ENCODE peak calls at places on chromosomes 12 and 14, in ten cellular contexts. E is CD8-positive, alpha-beta memory T cell; N is spleen; B is GM23338; I is CD4-positive, CD25-positive, alpha-beta regulatory T cell; S is K562; Y is IMR-90; H is PC-3; D is lung; A is mesendoderm. V is an unnamed sample.

GRCh38 chr14:57820581-57820980 is 45.3 kb downstream of the SLC35F4 start:
- DNase-seq in E (no peak), N (no peak), B (no peak), I (no peak), S (no peak), Y (no peak), H (peak; percentile 32), D (no peak), A (no peak), V (no peak)

GRCh38 chr14:102063808-102064429 is 22.9 kb downstream of the HSP90AA1 start:
- DNase-seq in E (no peak), N (peak; percentile 33), B (peak; percentile 24), I (no peak), S (no peak), Y (no peak), H (no peak), D (no peak), A (no peak), V (no peak)

GRCh38 chr14:62604524-62604923 is 440.7 kb downstream of the KCNH5 start:
- DNase-seq in E (no peak), N (no peak), B (no peak), I (no peak), S (no peak), Y (peak; percentile 45), H (no peak), D (no peak), A (no peak), V (no peak)

GRCh38 chr14:40139657-40140056 is 707.4 kb upstream of the FBXO33 start:
- DNase-seq in E (no peak), N (no peak), B (no peak), I (no peak), S (no peak), Y (no peak), H (peak; percentile 17), D (no peak), A (no peak), V (no peak)

GRCh38 chr14:24416254-24416931 is 13.1 kb downstream of the CBLN3 start:
- DNase-seq in E (no peak), N (peak; percentile 47), B (no peak), I (no peak), S (peak; percentile 72), Y (no peak), H (no peak), D (no peak), A (no peak), V (no peak)

GRCh38 chr12:130835011-130835410 is 4.0 kb downstream of the STX2 start:
- DNase-seq in E (no peak), N (no peak), B (no peak), I (no peak), S (no peak), Y (no peak), H (no peak), D (no peak), A (no peak), V (no peak)

GRCh38 chr14:30242742-30243141 is 315.1 kb upstream of the PRKD1 start:
- DNase-seq in E (no peak), N (no peak), B (no peak), I (no peak), S (no peak), Y (no peak), H (peak; percentile 22), D (no peak), A (no peak), V (no peak)

GRCh38 chr12:8697476-8698131 is at the start of gene RIMKLB:
- DNase-seq in E (peak; percentile 85), N (peak; percentile 95), B (peak; percentile 92), I (peak; percentile 70), S (peak; percentile 81), Y (peak; percentile 57), H (peak; percentile 11), D (peak; percentile 74), A (peak; percentile 92), V (peak; percentile 89)

GRCh38 chr12:91551927-91552326 is 369.3 kb upstream of the DCN start:
- DNase-seq in E (no peak), N (no peak), B (no peak), I (no peak), S (no peak), Y (no peak), H (no peak), D (no peak), A (no peak), V (no peak)

GRCh38 chr12:90943248-90943647 is 11.7 kb downstream of the CCER1 start:
- DNase-seq in E (no peak), N (no peak), B (no peak), I (no peak), S (no peak), Y (no peak), H (no peak), D (no peak), A (no peak), V (no peak)

GRCh38 chr12:90122716-90123115 is 414.1 kb upstream of the ATP2B1 start:
- DNase-seq in E (no peak), N (no peak), B (no peak), I (no peak), S (no peak), Y (no peak), H (no peak), D (no peak), A (no peak), V (no peak)

GRCh38 chr12:9361879-9362326 is 153.7 kb upstream of the PZP start:
- DNase-seq in E (no peak), N (no peak), B (no peak), I (no peak), S (no peak), Y (no peak), H (no peak), D (no peak), A (no peak), V (no peak)

GRCh38 chr14:28653521-28653920 is 113.1 kb upstream of the FOXG1 start:
- DNase-seq in E (no peak), N (no peak), B (no peak), I (no peak), S (no peak), Y (peak; percentile 9), H (peak; percentile 93), D (no peak), A (no peak), V (no peak)

GRCh38 chr12:118356809-118357326 is 15.8 kb downstream of the TAOK3 start:
- DNase-seq in E (no peak), N (no peak), B (no peak), I (no peak), S (no peak), Y (peak; percentile 92), H (peak; percentile 54), D (no peak), A (no peak), V (peak; percentile 10)

GRCh38 chr14:100788517-100789365 is 37.2 kb upstream of the MEG3 start:
- DNase-seq in E (no peak), N (no peak), B (no peak), I (no peak), S (peak; percentile 44), Y (no peak), H (no peak), D (no peak), A (peak; percentile 37), V (no peak)

GRCh38 chr14:70013269-70013873 is 134.2 kb downstream of the SMOC1 start:
- DNase-seq in E (no peak), N (no peak), B (peak; percentile 86), I (peak; percentile 27), S (peak; percentile 41), Y (peak; percentile 30), H (peak; percentile 49), D (no peak), A (peak; percentile 67), V (peak; percentile 37)

GRCh38 chr12:104670439-104671406 is 214.0 kb downstream of the CHST11 start:
- DNase-seq in E (no peak), N (no peak), B (no peak), I (no peak), S (peak; percentile 30), Y (no peak), H (no peak), D (peak; percentile 48), A (no peak), V (no peak)

GRCh38 chr14:27184371-27184901 is 586.6 kb upstream of the NOVA1 start:
- DNase-seq in E (no peak), N (no peak), B (no peak), I (no peak), S (no peak), Y (no peak), H (peak; percentile 40), D (no peak), A (no peak), V (no peak)

GRCh38 chr14:36660736-36661505 is 739 bp upstream of the PAX9 start:
- DNase-seq in E (no peak), N (no peak), B (peak; percentile 37), I (no peak), S (no peak), Y (no peak), H (no peak), D (no peak), A (no peak), V (peak; percentile 56)
- H3K4me1 ChIP-seq in E (peaks cover 7% of the 10 kb centered on the region), N (peaks cover 81% of the 10 kb centered on the region), B (peaks cover 59% of the 10 kb centered on the region), I (peaks cover 32% of the 10 kb centered on the region), S (no peaks in the 10 kb centered on the region), Y (peaks cover 7% of the 10 kb centered on the region), H (peaks cover 16% of the 10 kb centered on the region), D (peaks cover 25% of the 10 kb centered on the region), A (peaks cover 2% of the 10 kb centered on the region), V (peaks cover 14% of the 10 kb centered on the region)

DNA sequence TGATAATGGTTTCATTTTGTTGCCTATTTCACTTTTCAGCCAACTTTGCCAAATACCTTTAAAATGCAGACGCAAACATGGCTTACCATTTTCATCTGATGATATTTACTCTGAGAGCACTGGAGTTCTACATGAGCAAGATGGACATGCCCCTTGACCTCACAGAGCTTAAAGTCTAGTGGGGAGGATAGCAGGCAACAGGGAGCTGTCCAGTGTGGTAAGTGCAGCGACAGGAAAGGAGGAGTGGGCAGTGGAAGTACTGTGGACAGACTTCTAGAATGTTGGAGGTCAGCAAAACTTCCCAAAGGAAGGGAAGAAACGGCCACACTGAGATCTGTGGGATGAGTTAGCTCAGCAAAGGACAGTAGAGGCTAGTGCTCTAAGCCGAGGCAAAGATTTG is 25.3 kb downstream of the LRIG3 start:
- DNase-seq in E (no peak), N (no peak), B (no peak), I (no peak), S (no peak), Y (no peak), H (no peak), D (no peak), A (no peak), V (no peak)
- H3K27ac ChIP-seq in E (no peak overlapping the region), N (no peak overlapping the region), B (no peak overlapping the region), I (no peak overlapping the region), S (no peak overlapping the region), Y (no peak overlapping the region), H (no peak overlapping the region), D (no peak overlapping the region), A (no peak overlapping the region), V (no peak overlapping the region)

GRCh38 chr12:106980944-106981343 is 6.0 kb downstream of the MTERF2 start:
- DNase-seq in E (no peak), N (no peak), B (no peak), I (no peak), S (no peak), Y (no peak), H (no peak), D (no peak), A (no peak), V (no peak)
- H3K4me1 ChIP-seq in E (peaks cover 11% of the 10 kb centered on the region), N (peaks cover 31% of the 10 kb centered on the region), B (no peaks in the 10 kb centered on the region), I (peaks cover 2% of the 10 kb centered on the region), S (peaks cover 54% of the 10 kb centered on the region), Y (peaks cover 5% of the 10 kb centered on the region), H (peaks cover 14% of the 10 kb centered on the region), D (peaks cover 9% of the 10 kb centered on the region), A (peaks cover 2% of the 10 kb centered on the region), V (peaks cover 4% of the 10 kb centered on the region)

DNA sequence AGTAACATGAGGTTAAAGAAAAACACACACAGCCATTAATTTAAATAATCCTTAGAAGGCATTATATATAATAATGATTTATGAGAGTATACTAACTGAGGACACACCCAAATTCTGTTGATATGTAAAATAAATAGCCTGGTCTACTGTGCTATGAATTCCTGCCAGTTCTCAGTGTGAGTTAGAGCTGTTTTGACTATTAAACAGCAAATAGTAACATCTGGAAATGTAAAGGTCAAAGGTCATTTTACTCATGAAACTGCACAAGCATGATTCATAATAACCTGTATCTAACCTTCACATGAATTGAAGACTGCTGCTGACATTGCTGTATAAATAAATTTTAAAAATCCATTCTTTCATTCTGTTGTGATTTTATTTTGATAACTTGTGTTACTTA is 966.7 kb downstream of the SLC6A15 start:
- DNase-seq in E (no peak), N (no peak), B (no peak), I (no peak), S (no peak), Y (peak; percentile 52), H (peak; percentile 86), D (no peak), A (no peak), V (no peak)
- H3K27ac ChIP-seq in E (no peak overlapping the region), N (no peak overlapping the region), B (no peak overlapping the region), I (no peak overlapping the region), S (no peak overlapping the region), Y (no peak overlapping the region), H (peak overlapping the region; percentile 30), D (no peak overlapping the region), A (no peak overlapping the region), V (no peak overlapping the region)

V was measured in OCI-LY7.